ENCODE peak calls at places on chromosomes 5 and 9, in ten cellular contexts. E is neural progenitor cell, A is aorta, Q is A549, T is body of pancreas, Z is fibroblast of lung, G is left ventricle myocardium inferior, Y is GM23338, D is sigmoid colon, I is vagina. S is an unnamed sample.

GRCh38 chr9:124696101-124696500 is 75.0 kb downstream of the NR6A1 start:
- DNase-seq in A (no peak), I (no peak), D (no peak), Y (peak), Q (no peak), Z (peak), G (no peak), E (peak), T (no peak), S (no peak)

GRCh38 chr5:160419458-160420330 is 813 bp upstream of the SLU7 start:
- DNase-seq in Y (peak), I (no peak), E (no peak), G (no peak), Z (no peak), D (no peak), A (no peak), T (no peak), Q (no peak), S (no peak)

GRCh38 chr5:61701877-61702602 is 370.0 kb downstream of the ZSWIM6 start:
- DNase-seq in A (no peak), Q (no peak), G (no peak), Y (no peak), D (no peak), T (no peak), I (no peak), Z (no peak), E (no peak), S (no peak)

GRCh38 chr5:172782169-172783039 is 11.4 kb upstream of the DUSP1 start:
- DNase-seq in G (no peak), T (no peak), Y (no peak), A (no peak), E (no peak), I (no peak), Z (peak), Q (peak), D (no peak), S (peak)

GRCh38 chr9:35828716-35829083 is at the start of gene FAM221B:
- DNase-seq in G (peak), I (no peak), A (no peak), D (no peak), Y (peak), Z (no peak), T (peak), E (peak), Q (no peak), S (no peak)

GRCh38 chr5:15748266-15748665 is 248.3 kb downstream of the FBXL7 start:
- DNase-seq in Q (no peak), E (no peak), T (no peak), D (no peak), Y (no peak), A (no peak), Z (no peak), I (no peak), G (no peak), S (peak)

GRCh38 chr5:179668404-179668803 is 12.4 kb downstream of the CBY3 start:
- DNase-seq in A (no peak), T (peak), E (peak), I (no peak), G (no peak), Y (peak), D (no peak), Z (peak), Q (peak), S (peak)

GRCh38 chr5:128213340-128213739 is 129.8 kb downstream of the SLC12A2 start:
- DNase-seq in Z (peak), G (no peak), D (no peak), A (no peak), Q (peak), Y (peak), T (peak), I (no peak), E (peak), S (peak)

DNA sequence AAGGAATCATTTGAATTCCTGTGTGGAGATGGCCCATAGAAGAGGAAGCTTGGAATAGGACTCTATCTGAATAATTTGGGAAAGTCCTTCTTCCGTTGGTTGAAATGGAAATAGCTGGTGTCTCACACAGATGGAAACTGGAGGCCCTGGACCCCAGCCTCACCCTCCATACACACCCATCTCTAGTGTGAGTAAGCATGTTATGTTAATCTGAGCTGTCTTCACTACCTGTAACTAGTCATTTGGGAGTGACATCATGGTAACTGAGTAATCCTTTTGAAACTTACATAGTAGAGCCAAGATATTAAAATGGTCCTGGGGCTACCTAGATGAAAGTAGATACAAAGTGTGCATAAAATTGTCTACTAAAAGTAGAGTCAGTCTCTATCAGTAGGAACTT is 184.4 kb downstream of the CD180 start:
- DNase-seq in D (no peak), I (no peak), Q (no peak), T (no peak), E (no peak), Y (no peak), A (no peak), Z (no peak), G (no peak), S (peak)
- H3K27ac ChIP-seq in D (peak), I (peak), Q (no peak), T (no peak), E (no peak), Y (no peak), A (no peak), Z (no peak), G (peak), S (peak)

DNA sequence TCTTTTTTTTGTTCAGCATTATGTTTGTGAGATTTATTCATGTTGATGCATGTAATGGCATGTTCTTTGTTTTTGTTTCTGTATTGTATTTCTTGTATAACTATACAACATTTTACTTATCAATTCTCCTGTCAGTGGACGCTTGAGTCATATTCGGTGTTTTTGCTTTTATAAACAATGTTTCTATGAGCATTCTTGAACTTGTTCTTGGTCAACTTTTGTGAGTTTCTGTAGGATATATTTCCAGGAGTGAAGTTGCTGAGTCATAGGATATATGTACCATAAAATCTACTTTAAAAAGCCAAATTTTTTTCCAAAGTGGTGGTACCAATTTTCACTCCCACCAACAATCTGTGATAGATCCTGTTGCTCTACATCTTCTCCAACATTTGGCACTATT is 104.8 kb downstream of the VCAN start:
- DNase-seq in Z (no peak), E (no peak), Y (no peak), A (no peak), I (no peak), D (no peak), G (no peak), T (no peak), Q (no peak), S (no peak)
- H3K27ac ChIP-seq in Z (no peak), E (no peak), Y (no peak), A (no peak), I (no peak), D (no peak), G (no peak), T (peak), Q (peak), S (no peak)

GRCh38 chr9:91425270-91425669 is 1.6 kb upstream of the NFIL3 start:
- DNase-seq in G (no peak), E (no peak), Q (no peak), Z (peak), Y (no peak), A (no peak), T (no peak), I (no peak), D (no peak), S (no peak)
- H3K27ac ChIP-seq in G (peak), E (no peak), Q (peak), Z (no peak), Y (no peak), A (no peak), T (peak), I (peak), D (peak), S (no peak)

DNA sequence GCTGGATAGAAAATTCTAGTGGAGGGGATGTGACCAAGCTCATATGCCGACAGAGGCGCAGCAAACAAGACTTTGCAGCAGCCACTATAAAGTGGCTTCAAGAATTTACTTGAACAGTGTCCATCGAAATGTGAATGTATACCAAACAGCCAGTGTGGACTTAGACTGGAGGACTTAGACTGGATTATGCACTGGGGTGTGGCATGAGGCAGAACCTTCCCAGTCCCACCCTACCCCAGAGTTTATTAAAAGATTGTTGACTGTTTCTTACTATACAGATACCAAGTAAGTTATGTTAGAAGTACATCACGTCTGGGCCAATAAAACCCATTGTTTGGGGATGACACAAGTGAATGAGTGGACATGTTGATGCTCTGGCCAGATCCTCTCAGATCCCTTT is 561.3 kb upstream of the KLF4 start:
- DNase-seq in E (no peak), D (no peak), Z (no peak), G (no peak), Y (no peak), A (no peak), Q (no peak), I (no peak), T (no peak), S (peak)
- H3K27ac ChIP-seq in E (no peak), D (no peak), Z (no peak), G (no peak), Y (no peak), A (no peak), Q (peak), I (no peak), T (no peak), S (peak)

GRCh38 chr5:7519564-7519963 is 123.6 kb downstream of the ADCY2 start:
- DNase-seq in E (no peak), Z (no peak), G (no peak), T (no peak), Y (no peak), I (no peak), D (no peak), Q (no peak), A (no peak), S (no peak)

GRCh38 chr5:7517006-7517405 is 121.1 kb downstream of the ADCY2 start:
- DNase-seq in D (no peak), Q (no peak), A (no peak), Z (no peak), I (no peak), G (no peak), T (no peak), Y (no peak), E (no peak), S (no peak)

GRCh38 chr5:7518947-7519560 is 123.1 kb downstream of the ADCY2 start:
- DNase-seq in E (peak), Z (no peak), G (no peak), Q (peak), D (no peak), T (no peak), A (no peak), Y (peak), I (no peak), S (no peak)
- H3K27ac ChIP-seq in E (no peak), Z (no peak), G (no peak), Q (no peak), D (no peak), T (no peak), A (no peak), Y (no peak), I (no peak), S (no peak)

GRCh38 chr5:132067941-132068808 is 5.4 kb upstream of the CSF2 start:
- DNase-seq in D (no peak), Q (no peak), G (peak), E (no peak), T (no peak), Y (no peak), Z (no peak), I (no peak), A (peak), S (no peak)

GRCh38 chr5:132069994-132070393 is 3.6 kb upstream of the CSF2 start:
- DNase-seq in E (no peak), Q (no peak), I (no peak), T (no peak), D (no peak), Z (no peak), A (no peak), G (no peak), Y (no peak), S (no peak)

GRCh38 chr5:132071338-132071707 is 2.3 kb upstream of the CSF2 start:
- DNase-seq in I (no peak), G (no peak), D (no peak), Q (no peak), Z (no peak), A (no peak), Y (no peak), T (no peak), E (no peak), S (no peak)

GRCh38 chr5:132070460-132071337 is 2.9 kb upstream of the CSF2 start:
- DNase-seq in Y (no peak), I (no peak), A (no peak), D (no peak), E (no peak), T (no peak), Q (no peak), G (no peak), Z (peak), S (no peak)

DNA sequence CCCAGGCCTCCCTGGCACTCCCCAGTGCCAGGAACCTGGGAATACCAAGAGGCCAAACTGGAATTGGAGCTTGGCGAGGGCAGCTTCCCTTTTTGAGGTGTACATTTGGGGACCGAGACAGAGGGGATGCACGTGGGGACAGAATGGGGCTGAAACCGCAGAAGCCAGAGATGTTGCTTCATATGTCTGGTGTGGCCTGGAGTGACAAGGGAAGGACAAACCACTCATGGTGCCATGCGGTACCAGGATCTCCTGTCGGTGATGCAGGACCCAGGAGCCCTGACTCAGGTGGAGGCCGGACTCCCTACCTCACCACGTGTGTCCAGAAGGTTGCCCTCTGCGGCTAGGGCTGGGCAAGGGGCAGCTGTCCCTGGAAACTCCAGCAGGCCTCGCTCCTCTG is 4.0 kb upstream of the CSF2 start:
- DNase-seq in A (peak), Y (no peak), I (no peak), Z (no peak), T (no peak), G (no peak), D (no peak), Q (no peak), E (no peak), S (no peak)
- H3K27ac ChIP-seq in A (no peak), Y (no peak), I (no peak), Z (no peak), T (no peak), G (no peak), D (no peak), Q (no peak), E (no peak), S (no peak)

GRCh38 chr5:5335708-5336211 is 86.7 kb upstream of the ICE1 start:
- DNase-seq in I (no peak), D (no peak), E (peak), A (no peak), T (no peak), Z (peak), Y (no peak), Q (peak), G (no peak), S (peak)
- H3K27ac ChIP-seq in I (no peak), D (no peak), E (no peak), A (no peak), T (no peak), Z (no peak), Y (no peak), Q (peak), G (no peak), S (peak)

S was measured in mammary epithelial cell.